ENCODE peak calls at places on chromosome 3, in ten cellular contexts. G is RWPE2; Y is HCEC 1CT; C is glomerular endothelial cell; Z is transverse colon; B is cardiac septum; S is AG09319; W is WERI-Rb-1; H is HT1080; T is activated CD4-positive, alpha-beta T cell treated with anti-CD3 and anti-CD28 coated beads, Interleukin-2, amount 50 U/mL, for 48 hours. F is an unnamed sample.

GRCh38 chr3:178532414-178532813 is 3.8 kb upstream of the KCNMB2 start:
- DNase-seq in S (no peak), H (no peak), G (no peak), Z (no peak), W (no peak), B (no peak), Y (no peak), C (no peak), T (no peak), F (no peak)

GRCh38 chr3:78741066-78741645 is 1026.6 kb downstream of the ROBO1 start:
- DNase-seq in Z (no peak), H (no peak), C (no peak), G (no peak), W (no peak), T (peak; percentile 4), B (no peak), S (no peak), Y (no peak), F (no peak)

GRCh38 chr3:129619726-129620162 is 13.3 kb upstream of the PLXND1 start:
- DNase-seq in G (no peak), S (no peak), Y (no peak), Z (no peak), C (no peak), H (no peak), W (peak; percentile 4), B (no peak), T (no peak), F (no peak)

GRCh38 chr3:12824299-12824698 is 17.1 kb downstream of the RPL32 start:
- DNase-seq in T (no peak), Z (no peak), S (no peak), Y (no peak), W (no peak), G (no peak), B (no peak), C (no peak), H (no peak), F (no peak)

GRCh38 chr3:143078883-143079282 is 40.7 kb upstream of the CHST2 start:
- DNase-seq in H (peak; percentile 68), B (no peak), Y (peak; percentile 75), Z (no peak), C (no peak), T (no peak), W (no peak), S (no peak), G (no peak), F (no peak)

GRCh38 chr3:171704002-171704401 is 106.3 kb downstream of the PLD1 start:
- DNase-seq in B (no peak), W (peak; percentile 37), H (peak; percentile 70), G (no peak), C (no peak), Y (peak; percentile 32), S (no peak), T (peak; percentile 24), Z (peak; percentile 30), F (peak; percentile 23)

GRCh38 chr3:60698117-60698516 is 553.1 kb downstream of the FHIT start:
- DNase-seq in B (no peak), W (no peak), S (no peak), H (no peak), Y (no peak), T (no peak), G (no peak), C (no peak), Z (no peak), F (no peak)

GRCh38 chr3:197426161-197426566 is 127.8 kb upstream of the DLG1 start:
- DNase-seq in W (peak; percentile 29), C (no peak), B (peak; percentile 67), H (peak; percentile 58), S (no peak), Y (no peak), Z (no peak), T (no peak), G (no peak), F (no peak)

GRCh38 chr3:123431658-123432323 is 17.1 kb downstream of the ADCY5 start:
- DNase-seq in H (no peak), Y (peak; percentile 34), C (no peak), S (no peak), Z (peak; percentile 48), T (no peak), G (no peak), W (no peak), B (no peak), F (no peak)

GRCh38 chr3:99850608-99851007 is 32.9 kb downstream of the CMSS1 start:
- DNase-seq in H (peak; percentile 13), W (no peak), Y (no peak), T (no peak), G (no peak), S (no peak), C (no peak), B (no peak), Z (no peak), F (no peak)

GRCh38 chr3:88188436-88188835 is 38.7 kb downstream of the C3orf38 start:
- DNase-seq in H (peak; percentile 60), W (no peak), G (no peak), Z (no peak), B (no peak), T (no peak), S (no peak), C (no peak), Y (peak; percentile 41), F (no peak)

GRCh38 chr3:143127801-143128200 is 8.2 kb downstream of the CHST2 start:
- DNase-seq in Y (no peak), G (no peak), B (no peak), Z (no peak), W (no peak), T (no peak), C (no peak), S (no peak), H (no peak), F (no peak)

GRCh38 chr3:159846255-159846654 is 142.4 kb upstream of the IL12A start:
- DNase-seq in H (no peak), B (no peak), T (no peak), C (no peak), Y (no peak), Z (no peak), G (no peak), S (no peak), W (no peak), F (no peak)

GRCh38 chr3:186979837-186980236 is 49.5 kb downstream of the ST6GAL1 start:
- DNase-seq in W (no peak), H (no peak), S (no peak), B (no peak), G (no peak), C (no peak), T (no peak), Y (no peak), Z (no peak), F (no peak)

GRCh38 chr3:50237133-50237651 is 1.2 kb downstream of the GNAI2 start:
- DNase-seq in S (no peak), H (no peak), C (no peak), B (no peak), Z (no peak), G (no peak), W (peak; percentile 68), T (peak; percentile 49), Y (peak; percentile 45), F (no peak)

GRCh38 chr3:30302027-30302426 is 304.4 kb upstream of the TGFBR2 start:
- DNase-seq in Y (no peak), S (no peak), T (no peak), Z (no peak), G (no peak), C (no peak), B (no peak), W (no peak), H (no peak), F (no peak)

GRCh38 chr3:102471001-102471400 is 36.2 kb downstream of the ZPLD1 start:
- DNase-seq in W (peak; percentile 64), Z (no peak), H (no peak), S (no peak), C (no peak), T (no peak), B (no peak), Y (no peak), G (no peak), F (peak; percentile 15)

GRCh38 chr3:143808999-143809700 is 39.1 kb downstream of the SLC9A9 start:
- DNase-seq in W (no peak), S (peak; percentile 88), Z (no peak), C (no peak), G (no peak), T (no peak), H (no peak), Y (peak; percentile 24), B (no peak), F (no peak)

GRCh38 chr3:170966495-170966894 is 58.1 kb upstream of the EIF5A2 start:
- DNase-seq in Z (no peak), S (no peak), H (no peak), Y (no peak), G (no peak), B (no peak), C (no peak), W (no peak), T (no peak), F (no peak)

GRCh38 chr3:50267280-50267913 is 1.6 kb upstream of the SEMA3B start:
- DNase-seq in Z (peak; percentile 79), W (peak; percentile 63), Y (no peak), G (peak; percentile 55), S (no peak), T (no peak), H (no peak), B (peak; percentile 86), C (no peak), F (no peak)

GRCh38 chr3:188573929-188574317 is 420.0 kb downstream of the LPP start:
- DNase-seq in C (no peak), Y (no peak), W (no peak), T (no peak), G (no peak), S (no peak), B (no peak), Z (no peak), H (no peak), F (no peak)

GRCh38 chr3:194093822-194094221 is 42.1 kb upstream of the HES1 start:
- DNase-seq in Y (no peak), G (no peak), H (no peak), B (no peak), S (no peak), W (no peak), T (no peak), Z (no peak), C (no peak), F (no peak)

GRCh38 chr3:133426721-133427120 is 26.9 kb downstream of the BFSP2 start:
- DNase-seq in H (peak; percentile 66), G (no peak), Y (peak; percentile 23), Z (no peak), S (no peak), B (no peak), C (no peak), W (no peak), T (no peak), F (no peak)

GRCh38 chr3:126130081-126130855 is 46.3 kb upstream of the SLC41A3 start:
- DNase-seq in Z (peak; percentile 13), Y (no peak), S (no peak), C (no peak), W (peak; percentile 3), T (no peak), H (no peak), G (no peak), B (peak; percentile 64), F (no peak)

GRCh38 chr3:13840456-13840855 is 39.4 kb downstream of the WNT7A start:
- DNase-seq in Y (no peak), B (no peak), G (no peak), C (no peak), T (no peak), S (no peak), Z (no peak), W (no peak), H (no peak), F (no peak)

GRCh38 chr3:185353823-185354614 is 8.9 kb upstream of the MAP3K13 start:
- DNase-seq in Z (peak; percentile 85), B (no peak), W (peak; percentile 94), H (peak; percentile 68), T (peak; percentile 83), S (no peak), G (peak; percentile 58), Y (peak; percentile 72), C (no peak), F (peak; percentile 68)

GRCh38 chr3:18438586-18438985 is 13.4 kb upstream of the SATB1 start:
- DNase-seq in T (peak; percentile 62), Y (no peak), C (no peak), H (no peak), S (no peak), G (no peak), B (no peak), W (no peak), Z (no peak), F (no peak)

GRCh38 chr3:150253622-150254021 is 154.5 kb upstream of the TSC22D2 start:
- DNase-seq in C (no peak), G (no peak), H (no peak), B (no peak), T (no peak), Y (no peak), W (no peak), S (no peak), Z (no peak), F (peak; percentile 12)

F was measured in HuH-7.